ENCODE peak calls at places on chromosomes 13 and 19, in seven cellular contexts. One of them, this sample, is unnamed.

GRCh38 chr13:71625694-71626093 is 241.3 kb downstream of the DACH1 start:
- DNase-seq in neural progenitor cell: no peak
- DNase-seq in cardiac muscle cell: peak
- DNase-seq in foreskin fibroblast: peak
- DNase-seq in body of pancreas: no peak
- DNase-seq in hepatocyte: no peak
- DNase-seq in brain microvascular endothelial cell: no peak
- DNase-seq in this sample: peak

GRCh38 chr13:75751350-75751749 is 115.2 kb downstream of the LMO7 start:
- DNase-seq in body of pancreas: peak
- DNase-seq in neural progenitor cell: no peak
- DNase-seq in hepatocyte: no peak
- DNase-seq in cardiac muscle cell: no peak
- DNase-seq in brain microvascular endothelial cell: no peak
- DNase-seq in foreskin fibroblast: no peak
- DNase-seq in this sample: no peak

GRCh38 chr19:39405930-39406655 is 554 bp upstream of the ZFP36 start:
- DNase-seq in brain microvascular endothelial cell: no peak
- DNase-seq in foreskin fibroblast: no peak
- DNase-seq in cardiac muscle cell: no peak
- DNase-seq in body of pancreas: no peak
- DNase-seq in neural progenitor cell: no peak
- DNase-seq in hepatocyte: no peak
- DNase-seq in this sample: peak

GRCh38 chr19:28350673-28351072 is 862.3 kb downstream of the UQCRFS1 start:
- DNase-seq in neural progenitor cell: no peak
- DNase-seq in body of pancreas: no peak
- DNase-seq in foreskin fibroblast: no peak
- DNase-seq in cardiac muscle cell: no peak
- DNase-seq in hepatocyte: no peak
- DNase-seq in brain microvascular endothelial cell: no peak
- DNase-seq in this sample: no peak

GRCh38 chr13:60583911-60584753 is 187.1 kb downstream of the TDRD3 start:
- DNase-seq in foreskin fibroblast: peak
- DNase-seq in neural progenitor cell: peak
- DNase-seq in body of pancreas: no peak
- DNase-seq in brain microvascular endothelial cell: peak
- DNase-seq in cardiac muscle cell: peak
- DNase-seq in hepatocyte: no peak
- DNase-seq in this sample: peak

GRCh38 chr13:107216046-107216715 is 648.2 kb upstream of the ARGLU1 start:
- DNase-seq in hepatocyte: no peak
- DNase-seq in foreskin fibroblast: no peak
- DNase-seq in cardiac muscle cell: no peak
- DNase-seq in brain microvascular endothelial cell: no peak
- DNase-seq in neural progenitor cell: peak
- DNase-seq in body of pancreas: no peak
- DNase-seq in this sample: peak

GRCh38 chr19:17454579-17454978 is 6.1 kb upstream of the TMEM221 start:
- DNase-seq in neural progenitor cell: peak
- DNase-seq in body of pancreas: no peak
- DNase-seq in brain microvascular endothelial cell: no peak
- DNase-seq in hepatocyte: no peak
- DNase-seq in foreskin fibroblast: no peak
- DNase-seq in cardiac muscle cell: no peak
- DNase-seq in this sample: no peak

GRCh38 chr13:37340911-37341670 is 235.6 kb upstream of the CSNK1A1L start:
- DNase-seq in cardiac muscle cell: no peak
- DNase-seq in brain microvascular endothelial cell: no peak
- DNase-seq in body of pancreas: no peak
- DNase-seq in hepatocyte: no peak
- DNase-seq in foreskin fibroblast: no peak
- DNase-seq in neural progenitor cell: no peak
- DNase-seq in this sample: no peak

GRCh38 chr19:43562698-43563241 is 12.6 kb downstream of the XRCC1 start:
- DNase-seq in body of pancreas: peak
- DNase-seq in cardiac muscle cell: peak
- DNase-seq in foreskin fibroblast: peak
- DNase-seq in neural progenitor cell: no peak
- DNase-seq in brain microvascular endothelial cell: peak
- DNase-seq in hepatocyte: no peak
- DNase-seq in this sample: peak

GRCh38 chr13:43316997-43317396 is 293.6 kb downstream of the DNAJC15 start:
- DNase-seq in neural progenitor cell: peak
- DNase-seq in brain microvascular endothelial cell: peak
- DNase-seq in foreskin fibroblast: peak
- DNase-seq in body of pancreas: no peak
- DNase-seq in cardiac muscle cell: peak
- DNase-seq in hepatocyte: peak
- DNase-seq in this sample: peak

GRCh38 chr13:97600438-97601080 is 166.6 kb downstream of the RAP2A start:
- DNase-seq in neural progenitor cell: no peak
- DNase-seq in hepatocyte: peak
- DNase-seq in foreskin fibroblast: peak
- DNase-seq in cardiac muscle cell: peak
- DNase-seq in body of pancreas: no peak
- DNase-seq in brain microvascular endothelial cell: peak
- DNase-seq in this sample: peak

GRCh38 chr19:29623726-29624488 is 17.8 kb downstream of the POP4 start:
- DNase-seq in neural progenitor cell: no peak
- DNase-seq in hepatocyte: no peak
- DNase-seq in cardiac muscle cell: no peak
- DNase-seq in body of pancreas: no peak
- DNase-seq in brain microvascular endothelial cell: no peak
- DNase-seq in foreskin fibroblast: no peak
- DNase-seq in this sample: no peak

GRCh38 chr19:5481957-5482356 is 26.7 kb downstream of the ZNRF4 start:
- DNase-seq in cardiac muscle cell: no peak
- DNase-seq in hepatocyte: no peak
- DNase-seq in body of pancreas: no peak
- DNase-seq in neural progenitor cell: no peak
- DNase-seq in brain microvascular endothelial cell: no peak
- DNase-seq in foreskin fibroblast: no peak
- DNase-seq in this sample: no peak

GRCh38 chr19:39613597-39613996 is 11.3 kb downstream of the LGALS13 start:
- DNase-seq in hepatocyte: no peak
- DNase-seq in body of pancreas: no peak
- DNase-seq in neural progenitor cell: no peak
- DNase-seq in foreskin fibroblast: no peak
- DNase-seq in cardiac muscle cell: no peak
- DNase-seq in brain microvascular endothelial cell: no peak
- DNase-seq in this sample: no peak

GRCh38 chr13:84651288-84651687 is 769.0 kb upstream of the SLITRK1 start:
- DNase-seq in body of pancreas: peak
- DNase-seq in hepatocyte: peak
- DNase-seq in foreskin fibroblast: peak
- DNase-seq in brain microvascular endothelial cell: peak
- DNase-seq in cardiac muscle cell: peak
- DNase-seq in neural progenitor cell: no peak
- DNase-seq in this sample: peak

GRCh38 chr13:32278456-32278855 is 36.7 kb downstream of the ZAR1L start:
- DNase-seq in body of pancreas: no peak
- DNase-seq in neural progenitor cell: no peak
- DNase-seq in cardiac muscle cell: no peak
- DNase-seq in brain microvascular endothelial cell: peak
- DNase-seq in foreskin fibroblast: peak
- DNase-seq in hepatocyte: no peak
- DNase-seq in this sample: peak

GRCh38 chr13:20161275-20161950 is 561 bp upstream of the GJA3 start:
- DNase-seq in foreskin fibroblast: peak
- DNase-seq in neural progenitor cell: peak
- DNase-seq in cardiac muscle cell: peak
- DNase-seq in brain microvascular endothelial cell: no peak
- DNase-seq in body of pancreas: no peak
- DNase-seq in hepatocyte: peak
- DNase-seq in this sample: no peak

GRCh38 chr13:82070411-82070810 is 1729.5 kb upstream of the SPRY2 start:
- DNase-seq in foreskin fibroblast: no peak
- DNase-seq in cardiac muscle cell: no peak
- DNase-seq in hepatocyte: no peak
- DNase-seq in brain microvascular endothelial cell: no peak
- DNase-seq in neural progenitor cell: no peak
- DNase-seq in body of pancreas: no peak
- DNase-seq in this sample: no peak

GRCh38 chr19:3580156-3580955 is 4.9 kb upstream of the GIPC3 start:
- DNase-seq in brain microvascular endothelial cell: peak
- DNase-seq in cardiac muscle cell: peak
- DNase-seq in hepatocyte: no peak
- DNase-seq in foreskin fibroblast: peak
- DNase-seq in body of pancreas: no peak
- DNase-seq in neural progenitor cell: no peak
- DNase-seq in this sample: peak

GRCh38 chr19:1266818-1267440 is 2.2 kb upstream of the CIRBP start:
- DNase-seq in hepatocyte: peak
- DNase-seq in cardiac muscle cell: peak
- DNase-seq in neural progenitor cell: peak
- DNase-seq in body of pancreas: peak
- DNase-seq in foreskin fibroblast: no peak
- DNase-seq in brain microvascular endothelial cell: no peak
- DNase-seq in this sample: peak

GRCh38 chr19:48715276-48715675 is 4.2 kb downstream of the MAMSTR start:
- DNase-seq in cardiac muscle cell: no peak
- DNase-seq in neural progenitor cell: no peak
- DNase-seq in foreskin fibroblast: no peak
- DNase-seq in brain microvascular endothelial cell: no peak
- DNase-seq in body of pancreas: no peak
- DNase-seq in hepatocyte: no peak
- DNase-seq in this sample: no peak

GRCh38 chr19:6744381-6745288 is 5.2 kb downstream of the TRIP10 start:
- DNase-seq in hepatocyte: peak
- DNase-seq in body of pancreas: peak
- DNase-seq in neural progenitor cell: peak
- DNase-seq in foreskin fibroblast: peak
- DNase-seq in cardiac muscle cell: peak
- DNase-seq in brain microvascular endothelial cell: peak
- DNase-seq in this sample: peak

GRCh38 chr13:102495663-102496062 is 93.8 kb upstream of the FGF14 start:
- DNase-seq in body of pancreas: no peak
- DNase-seq in hepatocyte: no peak
- DNase-seq in neural progenitor cell: no peak
- DNase-seq in foreskin fibroblast: no peak
- DNase-seq in brain microvascular endothelial cell: no peak
- DNase-seq in cardiac muscle cell: no peak
- DNase-seq in this sample: no peak

GRCh38 chr19:35767288-35768081 is 7.9 kb upstream of the ARHGAP33 start:
- DNase-seq in body of pancreas: peak
- DNase-seq in cardiac muscle cell: no peak
- DNase-seq in brain microvascular endothelial cell: no peak
- DNase-seq in neural progenitor cell: peak
- DNase-seq in foreskin fibroblast: no peak
- DNase-seq in hepatocyte: peak
- DNase-seq in this sample: no peak

GRCh38 chr13:109694972-109695371 is 91.4 kb downstream of the IRS2 start:
- DNase-seq in cardiac muscle cell: no peak
- DNase-seq in foreskin fibroblast: no peak
- DNase-seq in hepatocyte: peak
- DNase-seq in body of pancreas: no peak
- DNase-seq in neural progenitor cell: no peak
- DNase-seq in brain microvascular endothelial cell: no peak
- DNase-seq in this sample: peak

GRCh38 chr13:70388935-70389334 is 280.7 kb upstream of the KLHL1 start:
- DNase-seq in body of pancreas: no peak
- DNase-seq in brain microvascular endothelial cell: no peak
- DNase-seq in foreskin fibroblast: no peak
- DNase-seq in hepatocyte: no peak
- DNase-seq in neural progenitor cell: no peak
- DNase-seq in cardiac muscle cell: no peak
- DNase-seq in this sample: no peak

GRCh38 chr19:58007285-58007684 is 4.7 kb upstream of the ZNF606 start:
- DNase-seq in cardiac muscle cell: no peak
- DNase-seq in hepatocyte: no peak
- DNase-seq in brain microvascular endothelial cell: no peak
- DNase-seq in neural progenitor cell: no peak
- DNase-seq in body of pancreas: no peak
- DNase-seq in foreskin fibroblast: no peak
- DNase-seq in this sample: no peak
- TF ChIP-seq CTCF in cardiac muscle cell: peak
- TF ChIP-seq CTCF in hepatocyte: no peak
- TF ChIP-seq CTCF in brain microvascular endothelial cell: no peak
- TF ChIP-seq CTCF in neural progenitor cell: peak
- TF ChIP-seq CTCF in body of pancreas: no peak
- TF ChIP-seq CTCF in foreskin fibroblast: no peak
- TF ChIP-seq CTCF in this sample: no peak

GRCh38 chr13:39417643-39418042 is 185.3 kb downstream of the LHFPL6 start:
- DNase-seq in hepatocyte: peak
- DNase-seq in body of pancreas: no peak
- DNase-seq in neural progenitor cell: peak
- DNase-seq in foreskin fibroblast: peak
- DNase-seq in cardiac muscle cell: peak
- DNase-seq in brain microvascular endothelial cell: peak
- DNase-seq in this sample: peak
- H3K4me3 ChIP-seq in hepatocyte: no peak
- H3K4me3 ChIP-seq in body of pancreas: no peak
- H3K4me3 ChIP-seq in neural progenitor cell: peak
- H3K4me3 ChIP-seq in foreskin fibroblast: peak
- H3K4me3 ChIP-seq in cardiac muscle cell: no peak
- H3K4me3 ChIP-seq in brain microvascular endothelial cell: peak
- H3K4me3 ChIP-seq in this sample: no peak

GRCh38 chr13:50250403-50250802 is 235.2 kb downstream of the KCNRG start:
- DNase-seq in foreskin fibroblast: no peak
- DNase-seq in cardiac muscle cell: no peak
- DNase-seq in hepatocyte: no peak
- DNase-seq in neural progenitor cell: no peak
- DNase-seq in body of pancreas: no peak
- DNase-seq in brain microvascular endothelial cell: no peak
- DNase-seq in this sample: no peak

GRCh38 chr13:50243926-50244325 is 228.7 kb downstream of the KCNRG start:
- DNase-seq in hepatocyte: no peak
- DNase-seq in cardiac muscle cell: no peak
- DNase-seq in foreskin fibroblast: no peak
- DNase-seq in brain microvascular endothelial cell: no peak
- DNase-seq in neural progenitor cell: no peak
- DNase-seq in body of pancreas: no peak
- DNase-seq in this sample: no peak

GRCh38 chr13:50244913-50245574 is 229.8 kb downstream of the KCNRG start:
- DNase-seq in body of pancreas: no peak
- DNase-seq in foreskin fibroblast: peak
- DNase-seq in cardiac muscle cell: peak
- DNase-seq in hepatocyte: peak
- DNase-seq in neural progenitor cell: no peak
- DNase-seq in brain microvascular endothelial cell: peak
- DNase-seq in this sample: peak

GRCh38 chr13:50244355-50244912 is 229.2 kb downstream of the KCNRG start:
- DNase-seq in neural progenitor cell: no peak
- DNase-seq in body of pancreas: no peak
- DNase-seq in foreskin fibroblast: no peak
- DNase-seq in cardiac muscle cell: no peak
- DNase-seq in hepatocyte: no peak
- DNase-seq in brain microvascular endothelial cell: no peak
- DNase-seq in this sample: no peak

GRCh38 chr13:50248537-50249521 is 233.6 kb downstream of the KCNRG start:
- DNase-seq in neural progenitor cell: no peak
- DNase-seq in foreskin fibroblast: no peak
- DNase-seq in hepatocyte: no peak
- DNase-seq in body of pancreas: no peak
- DNase-seq in brain microvascular endothelial cell: no peak
- DNase-seq in cardiac muscle cell: no peak
- DNase-seq in this sample: no peak
- TF ChIP-seq CTCF in neural progenitor cell: no peak
- TF ChIP-seq CTCF in foreskin fibroblast: no peak
- TF ChIP-seq CTCF in hepatocyte: no peak
- TF ChIP-seq CTCF in body of pancreas: no peak
- TF ChIP-seq CTCF in brain microvascular endothelial cell: peak
- TF ChIP-seq CTCF in cardiac muscle cell: no peak
- TF ChIP-seq CTCF in this sample: no peak

GRCh38 chr19:13023666-13024065 is 28.4 kb downstream of the NFIX start:
- DNase-seq in cardiac muscle cell: peak
- DNase-seq in neural progenitor cell: no peak
- DNase-seq in foreskin fibroblast: no peak
- DNase-seq in hepatocyte: no peak
- DNase-seq in brain microvascular endothelial cell: no peak
- DNase-seq in body of pancreas: no peak
- DNase-seq in this sample: no peak
- H3K4me3 ChIP-seq in cardiac muscle cell: no peak
- H3K4me3 ChIP-seq in neural progenitor cell: no peak
- H3K4me3 ChIP-seq in foreskin fibroblast: peak
- H3K4me3 ChIP-seq in hepatocyte: peak
- H3K4me3 ChIP-seq in brain microvascular endothelial cell: peak
- H3K4me3 ChIP-seq in body of pancreas: no peak
- H3K4me3 ChIP-seq in this sample: peak

This sample was measured in epithelial cell of esophagus.